ENCODE peak calls at places on chromosomes 2 and 18, in ten cellular contexts. R is AML-193; C is SHP77; V is Calu3; T is stimulated activated CD4-positive, alpha-beta T cell treated with anti-CD3 and anti-CD28 coated beads, Interleukin-4, amount 100 ng/mL, for 24 hours; P is stimulated activated naive CD4-positive, alpha-beta T cell; A is IMR-90; B is pancreas; Q is GM18507; J is NCI-H774. D is an unnamed sample.

GRCh38 chr2:149017116-149017985 is 21.1 kb upstream of the LYPD6B start:
- DNase-seq in R (peak; percentile 71), C (peak; percentile 51), V (peak; percentile 82), T (peak; percentile 81), P (peak; percentile 73), A (peak; percentile 72), B (peak; percentile 80), Q (peak; percentile 54), J (peak; percentile 68), D (peak; percentile 67)

GRCh38 chr18:31040982-31041345 is 1.6 kb downstream of the DSC3 start:
- DNase-seq in R (no peak), C (no peak), V (peak; percentile 27), T (no peak), P (no peak), A (no peak), B (no peak), Q (no peak), J (no peak), D (no peak)

GRCh38 chr2:13201924-13202323 is 485.2 kb downstream of the TRIB2 start:
- DNase-seq in R (no peak), C (no peak), V (peak; percentile 6), T (no peak), P (no peak), A (no peak), B (no peak), Q (no peak), J (no peak), D (no peak)

GRCh38 chr2:109435866-109436634 is 177.7 kb downstream of the SEPTIN10 start:
- DNase-seq in R (no peak), C (no peak), V (no peak), T (no peak), P (no peak), A (peak; percentile 43), B (no peak), Q (no peak), J (no peak), D (no peak)

GRCh38 chr2:48247171-48247570 is 282.8 kb upstream of the STON1 start:
- DNase-seq in R (no peak), C (no peak), V (no peak), T (no peak), P (no peak), A (peak; percentile 48), B (no peak), Q (no peak), J (no peak), D (no peak)

GRCh38 chr2:239265681-239266435 is 135.0 kb downstream of the HDAC4 start:
- DNase-seq in R (no peak), C (no peak), V (no peak), T (no peak), P (no peak), A (no peak), B (no peak), Q (no peak), J (no peak), D (no peak)

GRCh38 chr2:101697794-101698418 is 399 bp downstream of the MAP4K4 start:
- DNase-seq in R (no peak), C (no peak), V (no peak), T (no peak), P (peak; percentile 44), A (no peak), B (no peak), Q (no peak), J (no peak), D (no peak)

GRCh38 chr2:195532628-195533271 is 124.3 kb upstream of the SLC39A10 start:
- DNase-seq in R (peak; percentile 72), C (no peak), V (no peak), T (no peak), P (peak; percentile 73), A (peak; percentile 63), B (no peak), Q (no peak), J (no peak), D (no peak)